ENCODE peak calls at places on chromosomes 2 and 18, in eight cellular contexts. T is activated naive CD8-positive, alpha-beta T cell treated with anti-CD3 and anti-CD28 coated beads, Interleukin-2, amount 10 ng/mL, durations not matched to agents 7 days and 5 days; G is stimulated activated CD8-positive, alpha-beta memory T cell treated with anti-CD3 and anti-CD28 coated beads, Interleukin-4, amount 100 ng/mL, for 24 hours; I is KG1; U is epithelial cell of esophagus; E is H1; V is uterus; W is cerebellar nuclear complex. L is an unnamed sample.

GRCh38 chr2:235702186-235702585 is 208.3 kb downstream of the AGAP1 start:
- DNase-seq in T (no peak), G (no peak), I (no peak), U (no peak), E (no peak), V (no peak), W (no peak), L (no peak)

GRCh38 chr2:68811364-68811763 is 59.8 kb downstream of the BMP10 start:
- DNase-seq in T (no peak), G (no peak), I (no peak), U (peak), E (peak), V (peak), W (no peak), L (peak)

GRCh38 chr2:23301151-23301550 is 83.8 kb upstream of the KLHL29 start:
- DNase-seq in T (no peak), G (no peak), I (no peak), U (no peak), E (no peak), V (no peak), W (no peak), L (no peak)

GRCh38 chr18:46412831-46413371 is 244.1 kb downstream of the LOXHD1 start:
- DNase-seq in T (no peak), G (no peak), I (no peak), U (no peak), E (no peak), V (no peak), W (no peak), L (no peak)

GRCh38 chr2:238382381-238382781 is 44.3 kb upstream of the ASB1 start:
- DNase-seq in T (no peak), G (no peak), I (no peak), U (no peak), E (no peak), V (no peak), W (no peak), L (no peak)

GRCh38 chr2:20448246-20449046 is 1.6 kb downstream of the RHOB start:
- DNase-seq in T (no peak), G (no peak), I (no peak), U (no peak), E (no peak), V (peak), W (no peak), L (no peak)

GRCh38 chr2:88540346-88540745 is 86.9 kb downstream of the EIF2AK3 start:
- DNase-seq in T (no peak), G (no peak), I (no peak), U (peak), E (no peak), V (no peak), W (no peak), L (no peak)

GRCh38 chr2:191854385-191855372 is 7.8 kb upstream of the CAVIN2 start:
- DNase-seq in T (no peak), G (no peak), I (no peak), U (no peak), E (no peak), V (no peak), W (no peak), L (no peak)

GRCh38 chr18:21489919-21490495 is 110.5 kb downstream of the ESCO1 start:
- DNase-seq in T (no peak), G (no peak), I (no peak), U (peak), E (no peak), V (no peak), W (no peak), L (no peak)

GRCh38 chr2:157523270-157524059 is 79.6 kb upstream of the CYTIP start:
- DNase-seq in T (no peak), G (no peak), I (no peak), U (no peak), E (no peak), V (no peak), W (no peak), L (no peak)

GRCh38 chr2:234676859-234677450 is 180.1 kb upstream of the ARL4C start:
- DNase-seq in T (no peak), G (no peak), I (no peak), U (no peak), E (no peak), V (no peak), W (no peak), L (no peak)

GRCh38 chr2:127003028-127003800 is 103.7 kb downstream of the BIN1 start:
- DNase-seq in T (no peak), G (no peak), I (no peak), U (no peak), E (no peak), V (no peak), W (no peak), L (no peak)

GRCh38 chr2:54228945-54229344 is 27.1 kb downstream of the TSPYL6 start:
- DNase-seq in T (no peak), G (no peak), I (no peak), U (no peak), E (no peak), V (no peak), W (no peak), L (no peak)

GRCh38 chr2:120769076-120769786 is 33.6 kb downstream of the GLI2 start:
- DNase-seq in T (no peak), G (no peak), I (no peak), U (no peak), E (no peak), V (peak), W (no peak), L (no peak)

GRCh38 chr2:44077942-44078511 is 82.2 kb upstream of the LRPPRC start:
- DNase-seq in T (no peak), G (no peak), I (no peak), U (no peak), E (no peak), V (no peak), W (no peak), L (no peak)

GRCh38 chr2:227509824-227510619 is 38.1 kb downstream of the AGFG1 start:
- DNase-seq in T (no peak), G (no peak), I (no peak), U (peak), E (no peak), V (no peak), W (no peak), L (no peak)

GRCh38 chr2:223469270-223470057 is 132.7 kb downstream of the SCG2 start:
- DNase-seq in T (no peak), G (no peak), I (no peak), U (peak), E (no peak), V (peak), W (no peak), L (peak)

GRCh38 chr2:11889854-11890253 is 143.4 kb downstream of the LPIN1 start:
- DNase-seq in T (no peak), G (no peak), I (no peak), U (no peak), E (no peak), V (no peak), W (no peak), L (no peak)

GRCh38 chr2:23123686-23124085 is 261.3 kb upstream of the KLHL29 start:
- DNase-seq in T (no peak), G (no peak), I (no peak), U (no peak), E (no peak), V (no peak), W (no peak), L (no peak)

GRCh38 chr2:12127639-12128038 is 381.2 kb downstream of the LPIN1 start:
- DNase-seq in T (no peak), G (no peak), I (no peak), U (no peak), E (no peak), V (no peak), W (no peak), L (no peak)

GRCh38 chr2:98952971-98953370 is 16.9 kb upstream of the CRACDL start:
- DNase-seq in T (no peak), G (no peak), I (no peak), U (peak), E (no peak), V (no peak), W (no peak), L (no peak)

GRCh38 chr2:48589170-48589767 is 28.4 kb upstream of the GTF2A1L start:
- DNase-seq in T (no peak), G (no peak), I (no peak), U (peak), E (no peak), V (peak), W (no peak), L (peak)

GRCh38 chr2:211085056-211085680 is 528.8 kb downstream of the CPS1 start:
- DNase-seq in T (no peak), G (no peak), I (no peak), U (peak), E (no peak), V (no peak), W (no peak), L (no peak)

GRCh38 chr2:236177604-236177966 is 9.4 kb upstream of the GBX2 start:
- DNase-seq in T (no peak), G (no peak), I (no peak), U (peak), E (peak), V (no peak), W (no peak), L (no peak)

GRCh38 chr18:13461488-13461887 is 242.9 kb downstream of the LDLRAD4 start:
- DNase-seq in T (no peak), G (no peak), I (no peak), U (no peak), E (no peak), V (no peak), W (no peak), L (no peak)

GRCh38 chr18:48683661-48684060 is 144.8 kb downstream of the CTIF start:
- DNase-seq in T (no peak), G (no peak), I (no peak), U (no peak), E (no peak), V (no peak), W (no peak), L (no peak)

GRCh38 chr2:29401994-29402393 is 286.8 kb downstream of the CLIP4 start:
- DNase-seq in T (no peak), G (no peak), I (no peak), U (no peak), E (no peak), V (no peak), W (no peak), L (no peak)

GRCh38 chr2:24860631-24861030 is 59.4 kb downstream of the ADCY3 start:
- DNase-seq in T (no peak), G (no peak), I (no peak), U (no peak), E (no peak), V (no peak), W (no peak), L (no peak)

GRCh38 chr2:121103969-121104368 is 181.0 kb downstream of the TFCP2L1 start:
- DNase-seq in T (no peak), G (no peak), I (no peak), U (no peak), E (no peak), V (no peak), W (no peak), L (no peak)

GRCh38 chr2:241329669-241330615 is 14.2 kb downstream of the SEPTIN2 start:
- DNase-seq in T (no peak), G (no peak), I (no peak), U (peak), E (no peak), V (no peak), W (no peak), L (no peak)

GRCh38 chr18:62027914-62028520 is 135.2 kb upstream of the RNF152 start:
- DNase-seq in T (no peak), G (no peak), I (no peak), U (no peak), E (no peak), V (no peak), W (no peak), L (no peak)

GRCh38 chr2:67898605-67899004 is 164.2 kb downstream of the C1D start:
- DNase-seq in T (no peak), G (no peak), I (no peak), U (no peak), E (no peak), V (no peak), W (no peak), L (no peak)

GRCh38 chr2:159399716-159400525 is 113.4 kb upstream of the WDSUB1 start:
- DNase-seq in T (no peak), G (no peak), I (no peak), U (peak), E (no peak), V (no peak), W (no peak), L (no peak)

GRCh38 chr2:32750880-32751279 is 123.0 kb downstream of the TTC27 start:
- DNase-seq in T (no peak), G (no peak), I (no peak), U (peak), E (no peak), V (no peak), W (no peak), L (no peak)

GRCh38 chr18:8946046-8946838 is 156.3 kb upstream of the NDUFV2 start:
- DNase-seq in T (no peak), G (no peak), I (no peak), U (peak), E (no peak), V (no peak), W (no peak), L (no peak)

GRCh38 chr2:195830968-195831810 is 174.2 kb downstream of the SLC39A10 start:
- DNase-seq in T (no peak), G (no peak), I (no peak), U (no peak), E (no peak), V (no peak), W (no peak), L (no peak)

GRCh38 chr2:166494140-166494544 is at the start of gene SCN7A:
- DNase-seq in T (no peak), G (no peak), I (no peak), U (peak), E (peak), V (peak), W (no peak), L (peak)

GRCh38 chr2:72539145-72539552 is 286.7 kb downstream of the EXOC6B start:
- DNase-seq in T (no peak), G (no peak), I (no peak), U (no peak), E (no peak), V (no peak), W (no peak), L (peak)

GRCh38 chr2:188293601-188294482 is 2.2 kb downstream of the GULP1 start:
- DNase-seq in T (no peak), G (no peak), I (no peak), U (peak), E (no peak), V (peak), W (no peak), L (peak)

L was measured in tibial nerve.